ENCODE peak calls at places on chromosomes 3 and 15, in nine cellular contexts. R, V, Q, W, I, L, K, E and U are unnamed samples.

GRCh38 chr15:55649058-55649423 is 60.9 kb upstream of the PYGO1 start:
- DNase-seq in R (no peak), V (no peak), Q (no peak), W (peak; percentile 70), I (no peak), L (no peak), K (no peak), E (peak; percentile 57), U (no peak)

GRCh38 chr15:62242999-62243398 is 77.9 kb upstream of the C2CD4B start:
- DNase-seq in R (no peak), V (no peak), Q (no peak), W (no peak), I (no peak), L (no peak), K (no peak), E (no peak), U (no peak)

GRCh38 chr3:189950258-189950657 is 170.4 kb downstream of the P3H2 start:
- DNase-seq in R (no peak), V (no peak), Q (no peak), W (peak; percentile 9), I (no peak), L (no peak), K (no peak), E (no peak), U (no peak)

GRCh38 chr3:42498034-42498433 is 4.4 kb upstream of the VIPR1 start:
- DNase-seq in R (no peak), V (no peak), Q (no peak), W (no peak), I (no peak), L (no peak), K (no peak), E (no peak), U (no peak)

GRCh38 chr3:9249273-9250192 is at the start of gene SRGAP3:
- DNase-seq in R (peak; percentile 54), V (peak; percentile 95), Q (peak; percentile 94), W (peak; percentile 89), I (peak; percentile 81), L (peak; percentile 88), K (peak; percentile 84), E (peak; percentile 91), U (peak; percentile 84)

GRCh38 chr3:9404680-9405079 is 7.3 kb downstream of the SETD5 start:
- DNase-seq in R (no peak), V (no peak), Q (no peak), W (peak; percentile 23), I (no peak), L (no peak), K (no peak), E (no peak), U (no peak)

GRCh38 chr3:64272842-64273241 is 47.6 kb upstream of the PRICKLE2 start:
- DNase-seq in R (no peak), V (no peak), Q (no peak), W (no peak), I (no peak), L (no peak), K (no peak), E (no peak), U (no peak)

GRCh38 chr3:159766563-159767185 is 222.0 kb upstream of the IL12A start:
- DNase-seq in R (no peak), V (peak; percentile 58), Q (no peak), W (peak; percentile 65), I (no peak), L (peak; percentile 24), K (no peak), E (peak; percentile 55), U (no peak)

GRCh38 chr3:118943597-118943996 is 91.0 kb downstream of the IGSF11 start:
- DNase-seq in R (no peak), V (no peak), Q (no peak), W (no peak), I (no peak), L (no peak), K (no peak), E (no peak), U (no peak)

GRCh38 chr15:101536166-101536874 is 46.8 kb upstream of the PCSK6 start:
- DNase-seq in R (no peak), V (no peak), Q (no peak), W (no peak), I (no peak), L (no peak), K (no peak), E (no peak), U (no peak)

GRCh38 chr3:192445768-192446644 is 281.3 kb downstream of the FGF12 start:
- DNase-seq in R (no peak), V (no peak), Q (no peak), W (no peak), I (no peak), L (no peak), K (no peak), E (no peak), U (peak; percentile 4)

GRCh38 chr3:192449036-192449435 is 278.3 kb downstream of the FGF12 start:
- DNase-seq in R (no peak), V (peak; percentile 17), Q (peak; percentile 9), W (peak; percentile 10), I (no peak), L (no peak), K (no peak), E (no peak), U (no peak)

GRCh38 chr3:192444096-192444790 is 283.1 kb downstream of the FGF12 start:
- DNase-seq in R (peak; percentile 47), V (peak; percentile 68), Q (peak; percentile 65), W (peak; percentile 76), I (peak; percentile 71), L (peak; percentile 44), K (peak; percentile 41), E (peak; percentile 51), U (peak; percentile 79)

DNA sequence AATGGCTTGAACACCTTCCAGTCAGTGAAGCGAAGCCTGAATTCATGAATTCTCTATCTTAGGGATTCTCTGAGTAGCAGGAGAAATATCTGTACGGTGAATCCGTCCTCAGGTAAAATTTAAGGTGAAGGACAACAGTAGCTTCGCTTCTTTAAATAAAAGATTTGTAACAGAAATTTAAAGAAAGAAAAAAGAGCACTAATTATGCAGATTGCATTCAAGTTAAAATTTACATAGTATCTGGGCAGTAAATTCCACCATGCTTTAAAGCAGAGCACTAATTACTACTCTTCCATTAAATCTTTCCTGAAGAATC is 282.6 kb downstream of the FGF12 start:
- DNase-seq in R (no peak), V (no peak), Q (no peak), W (no peak), I (no peak), L (no peak), K (no peak), E (no peak), U (no peak)
- TF ChIP-seq CTCF in R (no peak), V (no peak), Q (no peak), W (no peak), I (no peak), L (no peak), K (no peak), E (no peak), U (peak; percentile 21)

DNA sequence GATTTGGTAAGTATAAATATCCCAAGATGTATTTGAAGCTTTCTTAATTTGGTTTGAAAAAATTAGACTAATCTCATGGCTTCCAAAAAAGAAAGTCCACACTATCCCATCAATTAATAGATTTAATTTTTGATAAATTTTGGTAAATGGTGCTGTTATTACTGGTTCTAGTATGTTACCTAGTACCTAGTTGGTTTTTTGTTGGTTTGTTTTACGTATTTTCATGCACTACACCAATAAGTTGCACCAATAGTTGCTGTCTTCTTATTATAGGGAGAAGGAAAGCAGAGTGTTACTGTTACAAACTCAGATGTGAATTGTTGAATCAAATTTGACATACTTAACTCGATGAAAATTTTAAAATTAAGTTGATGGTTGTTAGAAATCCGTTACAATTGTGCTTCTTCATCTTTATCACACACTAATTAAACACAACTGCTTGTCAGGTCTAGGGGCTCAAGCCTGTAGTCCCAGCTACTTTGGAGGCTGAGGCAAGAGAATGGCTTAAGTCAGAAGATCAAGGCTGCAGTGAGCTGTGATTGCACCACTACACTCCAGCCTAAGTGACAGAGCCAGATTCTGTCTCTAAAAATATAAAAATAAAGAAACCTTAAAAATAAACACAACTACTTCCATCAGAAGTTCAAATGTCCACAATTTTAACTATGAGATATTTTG is 23.1 kb upstream of the MBNL1 start:
- DNase-seq in R (no peak), V (no peak), Q (peak; percentile 63), W (no peak), I (no peak), L (no peak), K (no peak), E (no peak), U (no peak)
- TF ChIP-seq CTCF in R (no peak), V (no peak), Q (no peak), W (no peak), I (no peak), L (no peak), K (no peak), E (no peak), U (no peak)

DNA sequence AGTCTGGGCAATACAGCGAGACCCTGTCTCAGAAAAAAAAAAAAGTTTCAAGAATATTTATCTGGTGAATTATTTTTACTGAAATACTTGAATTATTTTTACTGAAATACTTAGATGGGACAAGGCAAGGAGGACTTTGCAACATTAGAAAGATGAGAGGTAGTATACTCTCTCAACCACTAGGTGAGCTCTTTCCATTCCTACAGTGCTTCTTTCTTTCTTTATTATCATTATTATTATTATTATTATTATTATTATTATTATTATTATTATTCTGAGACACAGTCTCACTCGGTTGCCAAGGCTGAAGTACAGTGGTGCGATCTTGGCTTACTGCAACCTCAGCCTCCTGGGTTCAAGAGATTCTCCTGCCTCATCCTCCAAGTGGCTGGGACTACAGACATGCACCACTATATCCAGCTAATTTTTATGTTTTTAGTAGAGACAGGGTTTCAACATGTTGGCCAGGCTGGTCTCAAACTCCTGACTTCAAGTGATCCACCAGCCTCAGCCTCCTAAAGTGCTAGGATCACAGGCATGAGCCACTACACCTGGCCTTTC is 468.8 kb downstream of the MAGI1 start:
- DNase-seq in R (no peak), V (no peak), Q (no peak), W (peak; percentile 43), I (no peak), L (no peak), K (no peak), E (no peak), U (no peak)
- TF ChIP-seq CTCF in R (no peak), V (peak; percentile 17), Q (no peak), W (peak; percentile 54), I (peak; percentile 14), L (peak; percentile 15), K (no peak), E (peak; percentile 32), U (no peak)

DNA sequence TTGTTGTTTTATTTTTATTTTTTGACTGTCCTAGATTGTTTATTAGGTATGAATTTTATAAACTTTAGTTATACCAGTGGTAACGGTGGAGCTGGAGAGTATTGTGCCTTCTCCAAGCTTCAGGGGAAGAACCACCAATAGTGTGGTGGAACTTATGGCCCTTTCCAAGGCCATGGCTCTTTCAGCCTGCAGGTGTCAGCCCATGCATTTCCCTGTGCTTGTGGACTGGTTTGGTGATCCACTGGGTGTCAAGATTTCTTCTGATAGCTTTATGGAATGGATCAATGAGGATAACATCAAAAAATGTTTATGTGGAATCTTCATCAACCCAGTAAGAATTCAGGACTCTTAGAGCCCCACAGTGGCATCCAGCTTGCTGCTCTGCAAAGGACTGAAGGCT is 19.2 kb upstream of the SCAMP5 start:
- DNase-seq in R (no peak), V (no peak), Q (no peak), W (no peak), I (no peak), L (no peak), K (no peak), E (no peak), U (no peak)
- TF ChIP-seq CTCF in R (peak; percentile 10), V (no peak), Q (no peak), W (peak; percentile 25), I (no peak), L (no peak), K (no peak), E (peak; percentile 23), U (no peak)